ENCODE peak calls at places on chromosomes 12 and 14, in four cellular contexts. One of them, this sample, is unnamed.
A peak's percentile ranks its signal among the peaks of the same experiment; 100 is the strongest.

GRCh38 chr12:42779186-42779859 is 189.8 kb upstream of the PRICKLE1 start:
- DNase-seq in effector memory CD4-positive, alpha-beta T cell: no peak
- DNase-seq in tibial artery: no peak
- DNase-seq in adrenal gland: no peak
- DNase-seq in this sample: no peak

GRCh38 chr14:37870947-37871346 is 275.5 kb downstream of the TTC6 start:
- DNase-seq in adrenal gland: no peak
- DNase-seq in effector memory CD4-positive, alpha-beta T cell: no peak
- DNase-seq in tibial artery: no peak
- DNase-seq in this sample: no peak

GRCh38 chr12:120710805-120711296 is 593 bp downstream of the UNC119B start:
- DNase-seq in effector memory CD4-positive, alpha-beta T cell: no peak
- DNase-seq in adrenal gland: no peak
- DNase-seq in tibial artery: no peak
- DNase-seq in this sample: no peak

GRCh38 chr14:73209943-73210342 is 27.4 kb upstream of the PAPLN start:
- DNase-seq in tibial artery: no peak
- DNase-seq in effector memory CD4-positive, alpha-beta T cell: no peak
- DNase-seq in adrenal gland: no peak
- DNase-seq in this sample: no peak

GRCh38 chr12:105705235-105705634 is 374.7 kb downstream of the C12orf75 start:
- DNase-seq in adrenal gland: no peak
- DNase-seq in effector memory CD4-positive, alpha-beta T cell: no peak
- DNase-seq in tibial artery: no peak
- DNase-seq in this sample: no peak

GRCh38 chr12:52614381-52615207 is 3.8 kb downstream of the KRT73 start:
- DNase-seq in effector memory CD4-positive, alpha-beta T cell: no peak
- DNase-seq in adrenal gland: no peak
- DNase-seq in tibial artery: no peak
- DNase-seq in this sample: no peak

GRCh38 chr14:31142455-31143087 is 65.0 kb downstream of the HECTD1 start:
- DNase-seq in effector memory CD4-positive, alpha-beta T cell: no peak
- DNase-seq in tibial artery: no peak
- DNase-seq in adrenal gland: no peak
- DNase-seq in this sample: no peak

GRCh38 chr14:53180272-53181221 is 27.4 kb upstream of the DDHD1 start:
- DNase-seq in tibial artery: no peak
- DNase-seq in effector memory CD4-positive, alpha-beta T cell: peak; percentile 43
- DNase-seq in adrenal gland: no peak
- DNase-seq in this sample: no peak

GRCh38 chr12:68425998-68426397 is 93.8 kb upstream of the MDM1 start:
- DNase-seq in effector memory CD4-positive, alpha-beta T cell: no peak
- DNase-seq in adrenal gland: no peak
- DNase-seq in tibial artery: no peak
- DNase-seq in this sample: no peak

GRCh38 chr12:106289196-106289681 is 13.3 kb upstream of the TCP11L2 start:
- DNase-seq in adrenal gland: no peak
- DNase-seq in effector memory CD4-positive, alpha-beta T cell: no peak
- DNase-seq in tibial artery: no peak
- DNase-seq in this sample: peak; percentile 9

GRCh38 chr14:90569201-90569600 is 172.4 kb downstream of the CALM1 start:
- DNase-seq in adrenal gland: no peak
- DNase-seq in effector memory CD4-positive, alpha-beta T cell: no peak
- DNase-seq in tibial artery: no peak
- DNase-seq in this sample: no peak

GRCh38 chr12:8911606-8912268 is 2.6 kb upstream of the PHC1 start:
- DNase-seq in adrenal gland: no peak
- DNase-seq in effector memory CD4-positive, alpha-beta T cell: no peak
- DNase-seq in tibial artery: no peak
- DNase-seq in this sample: no peak
- H3K4me3 ChIP-seq in adrenal gland: no peak overlapping the region
- H3K4me3 ChIP-seq in effector memory CD4-positive, alpha-beta T cell: no peak overlapping the region
- H3K4me3 ChIP-seq in tibial artery: no peak overlapping the region
- H3K4me3 ChIP-seq in this sample: no peak overlapping the region

GRCh38 chr12:32402170-32402569 is 2.8 kb downstream of the FGD4 start:
- DNase-seq in adrenal gland: no peak
- DNase-seq in tibial artery: no peak
- DNase-seq in effector memory CD4-positive, alpha-beta T cell: no peak
- DNase-seq in this sample: no peak

GRCh38 chr12:32399373-32400113 is at the start of gene FGD4:
- DNase-seq in adrenal gland: peak; percentile 92
- DNase-seq in effector memory CD4-positive, alpha-beta T cell: peak; percentile 29
- DNase-seq in tibial artery: peak; percentile 86
- DNase-seq in this sample: peak; percentile 94

GRCh38 chr12:32399045-32399372 is 349 bp upstream of the FGD4 start:
- DNase-seq in tibial artery: no peak
- DNase-seq in adrenal gland: no peak
- DNase-seq in effector memory CD4-positive, alpha-beta T cell: no peak
- DNase-seq in this sample: no peak

GRCh38 chr12:32400114-32400672 is 835 bp downstream of the FGD4 start:
- DNase-seq in adrenal gland: no peak
- DNase-seq in effector memory CD4-positive, alpha-beta T cell: no peak
- DNase-seq in tibial artery: no peak
- DNase-seq in this sample: no peak

GRCh38 chr12:32400866-32401265 is 1.5 kb downstream of the FGD4 start:
- DNase-seq in effector memory CD4-positive, alpha-beta T cell: no peak
- DNase-seq in adrenal gland: no peak
- DNase-seq in tibial artery: no peak
- DNase-seq in this sample: no peak
- H3K4me3 ChIP-seq in effector memory CD4-positive, alpha-beta T cell: no peak overlapping the region
- H3K4me3 ChIP-seq in adrenal gland: no peak overlapping the region
- H3K4me3 ChIP-seq in tibial artery: peak overlapping the region; percentile 79
- H3K4me3 ChIP-seq in this sample: no peak overlapping the region

GRCh38 chr14:52055215-52055614 is 13.6 kb downstream of the NID2 start:
- DNase-seq in tibial artery: no peak
- DNase-seq in effector memory CD4-positive, alpha-beta T cell: no peak
- DNase-seq in adrenal gland: no peak
- DNase-seq in this sample: no peak
- H3K4me3 ChIP-seq in tibial artery: no peak overlapping the region
- H3K4me3 ChIP-seq in effector memory CD4-positive, alpha-beta T cell: no peak overlapping the region
- H3K4me3 ChIP-seq in adrenal gland: no peak overlapping the region
- H3K4me3 ChIP-seq in this sample: no peak overlapping the region

DNA sequence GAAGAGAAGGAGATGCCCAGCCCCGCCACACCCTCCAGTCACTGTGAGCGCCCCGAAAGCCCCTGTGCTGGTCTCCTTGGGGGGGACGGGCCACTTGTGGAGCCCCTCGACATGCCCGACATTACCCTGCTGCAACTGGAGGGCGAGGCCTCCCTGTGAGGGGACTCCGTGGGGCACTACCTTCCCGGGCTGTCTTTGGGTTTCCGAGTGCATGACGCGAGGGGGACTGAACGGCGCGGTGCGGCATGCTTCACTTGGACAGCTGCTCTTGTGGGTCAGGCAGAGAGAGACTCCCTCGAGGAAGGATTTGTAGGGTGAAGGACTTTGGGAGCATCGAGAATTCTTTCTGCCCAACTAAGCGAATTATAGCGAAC is 1.1 kb downstream of the CCDC184 start:
- DNase-seq in tibial artery: no peak
- DNase-seq in effector memory CD4-positive, alpha-beta T cell: no peak
- DNase-seq in adrenal gland: peak; percentile 16
- DNase-seq in this sample: no peak
- H3K4me3 ChIP-seq in tibial artery: peak overlapping the region; percentile 86
- H3K4me3 ChIP-seq in effector memory CD4-positive, alpha-beta T cell: peak overlapping the region; percentile 77
- H3K4me3 ChIP-seq in adrenal gland: no peak overlapping the region
- H3K4me3 ChIP-seq in this sample: no peak overlapping the region

This sample was measured in lower leg skin.